ENCODE peak calls at places on chromosomes 7 and 10, in seven cellular contexts. O, X, M, T, I, J and A are unnamed samples.

GRCh38 chr7:76327610-76328009 is 25.1 kb downstream of the HSPB1 start:
- DNase-seq in O (no peak), T (no peak), I (no peak), M (no peak), X (no peak), J (no peak), A (no peak)

GRCh38 chr7:141198191-141198958 is 124.5 kb downstream of the TMEM178B start:
- DNase-seq in O (no peak), J (no peak), T (no peak), I (no peak), X (no peak), M (no peak), A (peak)

GRCh38 chr10:86172296-86172695 is 194.3 kb downstream of the GRID1 start:
- DNase-seq in T (no peak), O (no peak), M (no peak), J (no peak), I (no peak), X (no peak), A (no peak)

GRCh38 chr7:47635091-47636090 is 53.5 kb upstream of the TNS3 start:
- DNase-seq in O (no peak), J (no peak), T (peak), M (no peak), I (peak), X (peak), A (no peak)

GRCh38 chr7:116259821-116260440 is 49.6 kb downstream of the TES start:
- DNase-seq in I (peak), M (no peak), O (no peak), J (peak), X (no peak), T (no peak), A (peak)

GRCh38 chr10:27710009-27710408 is 35.6 kb downstream of the MKX start:
- DNase-seq in I (no peak), M (no peak), O (no peak), X (no peak), J (no peak), T (no peak), A (no peak)

GRCh38 chr7:66683770-66684123 is 55.1 kb downstream of the KCTD7 start:
- DNase-seq in J (no peak), M (no peak), I (no peak), T (no peak), X (no peak), O (no peak), A (no peak)

GRCh38 chr7:44768663-44769361 is 20.2 kb downstream of the ZMIZ2 start:
- DNase-seq in X (no peak), J (no peak), O (no peak), T (peak), M (no peak), I (no peak), A (no peak)

GRCh38 chr7:129494041-129494440 is 8.3 kb upstream of the SMKR1 start:
- DNase-seq in X (no peak), J (peak), I (no peak), O (peak), T (no peak), M (no peak), A (peak)

GRCh38 chr7:95476072-95476845 is 9.5 kb upstream of the ASB4 start:
- DNase-seq in J (no peak), M (no peak), T (peak), O (no peak), I (no peak), X (no peak), A (no peak)

GRCh38 chr10:50653758-50654157 is 30.0 kb upstream of the SGMS1 start:
- DNase-seq in T (no peak), I (no peak), J (no peak), X (no peak), O (no peak), M (no peak), A (no peak)

GRCh38 chr7:102039706-102040105 is 222.3 kb downstream of the CUX1 start:
- DNase-seq in O (no peak), T (no peak), X (no peak), M (no peak), I (no peak), J (no peak), A (no peak)

GRCh38 chr10:24820616-24821015 is 96.9 kb upstream of the ARHGAP21 start:
- DNase-seq in T (peak), I (no peak), J (no peak), X (peak), M (no peak), O (no peak), A (peak)

GRCh38 chr7:3200504-3200903 is 100.5 kb upstream of the SDK1 start:
- DNase-seq in M (no peak), I (peak), X (peak), O (peak), J (no peak), T (peak), A (no peak)

GRCh38 chr10:119412831-119413737 is 129.4 kb downstream of the RGS10 start:
- DNase-seq in X (peak), I (no peak), J (peak), M (no peak), O (no peak), T (no peak), A (no peak)

GRCh38 chr7:135193615-135194081 is 17.7 kb downstream of the WDR91 start:
- DNase-seq in X (no peak), O (no peak), T (no peak), M (no peak), J (peak), I (no peak), A (peak)

GRCh38 chr7:91517408-91517807 is 253.2 kb downstream of the FZD1 start:
- DNase-seq in M (no peak), O (no peak), J (no peak), T (no peak), I (no peak), X (no peak), A (no peak)